ENCODE peak calls at places on chromosomes 13 and 19, in four cellular contexts. P is IMR-90, S is mesenchymal stem cell, Q is trophoblast cell. A is an unnamed sample.

GRCh38 chr19:39317476-39317875 is 3.2 kb downstream of the LRFN1 start:
- DNase-seq in S (no peak), Q (no peak), P (no peak), A (no peak)

GRCh38 chr13:108448891-108449290 is 179.4 kb downstream of the TNFSF13B start:
- DNase-seq in Q (no peak), P (no peak), S (no peak), A (no peak)

GRCh38 chr19:17784201-17785008 is 10.5 kb upstream of the B3GNT3 start:
- DNase-seq in Q (peak), S (peak), P (peak), A (peak)

GRCh38 chr13:27921421-27921960 is 1.7 kb downstream of the PDX1 start:
- DNase-seq in Q (no peak), S (no peak), P (no peak), A (peak)

GRCh38 chr19:48926909-48927308 is 6.6 kb upstream of the DHDH start:
- DNase-seq in S (peak), P (peak), Q (peak), A (no peak)

GRCh38 chr13:106291006-106291405 is 244.5 kb downstream of the EFNB2 start:
- DNase-seq in S (peak), Q (peak), P (peak), A (no peak)

GRCh38 chr13:68995972-68996670 is 1111.5 kb upstream of the ATXN8OS start:
- DNase-seq in S (no peak), Q (no peak), P (no peak), A (no peak)

GRCh38 chr13:113938716-113939115 is 35.2 kb downstream of the C13orf46 start:
- DNase-seq in P (no peak), S (no peak), Q (no peak), A (no peak)

GRCh38 chr13:42486711-42487198 is 87.2 kb upstream of the TNFSF11 start:
- DNase-seq in Q (peak), S (peak), P (peak), A (no peak)

GRCh38 chr19:7595466-7596133 is at the start of gene CAMSAP3:
- DNase-seq in Q (peak), S (no peak), P (no peak), A (peak)

GRCh38 chr13:43848250-43848649 is 31.3 kb downstream of the CCDC122 start:
- DNase-seq in Q (peak), S (peak), P (peak), A (no peak)

GRCh38 chr19:39310558-39311311 is 9.9 kb downstream of the LRFN1 start:
- DNase-seq in P (no peak), Q (no peak), S (no peak), A (peak)

GRCh38 chr13:111398196-111398595 is 77.8 kb downstream of the TEX29 start:
- DNase-seq in S (no peak), Q (no peak), P (no peak), A (no peak)

GRCh38 chr13:20191902-20192469 is 752 bp downstream of the GJB2 start:
- DNase-seq in P (no peak), Q (peak), S (peak), A (peak)

GRCh38 chr19:19260417-19260816 is 12.7 kb downstream of the TM6SF2 start:
- DNase-seq in P (no peak), S (no peak), Q (no peak), A (no peak)

GRCh38 chr13:95153647-95154405 is 147.4 kb downstream of the ABCC4 start:
- DNase-seq in Q (no peak), P (peak), S (peak), A (no peak)

GRCh38 chr13:48562296-48563066 is 29.6 kb upstream of the RCBTB2 start:
- DNase-seq in P (no peak), Q (no peak), S (no peak), A (no peak)

GRCh38 chr13:40666905-40667621 is 622 bp upstream of the FOXO1 start:
- DNase-seq in Q (peak), S (peak), P (no peak), A (no peak)

GRCh38 chr19:29119582-29119981 is 93.4 kb downstream of the UQCRFS1 start:
- DNase-seq in Q (peak), S (no peak), P (no peak), A (peak)

GRCh38 chr19:5352229-5352763 is 11.7 kb upstream of the PTPRS start:
- DNase-seq in P (peak), S (peak), Q (peak), A (no peak)

GRCh38 chr13:95201814-95202521 is 99.3 kb downstream of the ABCC4 start:
- DNase-seq in Q (peak), P (peak), S (peak), A (no peak)

GRCh38 chr13:64099994-64100393 is 2684.3 kb upstream of the PCDH20 start:
- DNase-seq in P (no peak), Q (no peak), S (no peak), A (no peak)

GRCh38 chr13:113897161-113897560 is 33.3 kb upstream of the GAS6 start:
- DNase-seq in Q (peak), S (peak), P (peak), A (no peak)

DNA sequence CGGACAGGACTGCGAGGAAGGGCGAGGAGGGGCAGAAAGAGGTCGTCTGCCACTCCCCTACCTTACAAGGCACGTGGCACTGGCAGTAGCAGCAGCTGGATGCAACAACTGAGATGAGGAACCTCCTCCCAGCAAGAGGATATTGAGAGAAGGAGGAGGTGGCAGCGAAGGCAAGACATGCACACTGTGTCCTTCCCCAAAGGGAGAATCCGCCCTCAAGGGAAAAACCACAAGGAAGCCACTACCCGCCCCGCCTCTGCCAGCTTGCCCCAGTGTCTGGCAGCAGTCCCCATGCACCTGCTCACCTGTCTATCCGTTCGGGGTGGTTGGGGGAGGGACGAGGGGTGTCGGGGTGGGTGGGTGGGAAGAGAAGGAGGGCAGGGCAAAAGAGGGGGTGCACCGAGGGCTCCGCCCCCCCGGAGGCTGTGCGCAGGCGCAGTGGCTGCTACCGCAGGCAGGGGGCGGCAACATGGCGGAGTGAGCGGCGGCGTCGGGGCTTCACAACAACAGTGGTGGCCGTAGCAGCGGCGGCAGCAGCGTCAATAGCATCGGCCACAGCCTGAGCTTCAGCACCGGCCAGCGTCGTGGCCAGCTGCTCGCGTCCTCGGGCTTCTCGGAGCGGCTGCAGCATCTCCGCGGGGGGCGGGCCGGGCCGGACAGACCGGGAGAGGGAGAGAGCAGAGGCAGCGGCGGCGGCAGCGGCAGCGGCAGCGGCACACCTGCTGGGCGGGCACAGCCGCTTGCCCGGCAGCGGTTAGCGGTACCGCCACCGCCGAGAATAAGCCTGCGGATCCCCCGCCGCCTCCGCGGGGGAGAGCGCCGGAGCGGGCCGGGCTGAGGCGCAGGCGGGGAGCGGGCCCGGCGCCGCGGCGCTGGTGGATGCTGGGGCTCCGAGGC is at the start of gene NBEA:
- DNase-seq in Q (peak), S (peak), P (peak), A (peak)
- H4K91ac ChIP-seq in Q (peak), S (peak), P (no peak), A (no peak)

DNA sequence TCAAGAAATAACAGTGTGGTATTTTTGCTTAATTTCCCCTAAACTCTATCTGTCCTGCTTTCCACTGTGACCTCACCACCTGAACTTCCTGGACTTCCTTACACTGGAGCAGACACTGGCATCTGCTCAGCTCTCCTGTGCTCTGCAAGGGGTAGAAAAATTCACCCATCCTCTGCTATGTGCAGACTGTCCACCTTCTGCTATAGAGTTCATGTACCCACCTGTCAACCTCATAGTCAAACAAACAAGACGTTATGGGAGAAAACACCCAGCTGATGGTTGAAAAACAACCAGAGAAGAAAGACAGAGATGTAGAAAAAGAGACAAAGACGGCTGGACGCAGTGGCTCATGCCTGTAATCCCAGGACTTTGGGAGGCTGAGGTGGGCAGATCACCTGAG is 12.2 kb downstream of the LAIR1 start:
- DNase-seq in Q (no peak), P (no peak), S (no peak), A (no peak)
- H3K4me2 ChIP-seq in Q (no peak), P (no peak), S (no peak), A (no peak)

GRCh38 chr19:10601999-10602329 is 14.9 kb upstream of the AP1M2 start:
- DNase-seq in Q (no peak), P (no peak), S (no peak), A (no peak)

GRCh38 chr19:10603084-10603872 is 16.2 kb upstream of the AP1M2 start:
- DNase-seq in S (peak), P (no peak), Q (peak), A (peak)

GRCh38 chr19:10603873-10604459 is 16.9 kb upstream of the AP1M2 start:
- DNase-seq in S (peak), Q (peak), P (no peak), A (no peak)

GRCh38 chr19:10604460-10604980 is 17.4 kb upstream of the AP1M2 start:
- DNase-seq in P (no peak), S (no peak), Q (peak), A (no peak)

DNA sequence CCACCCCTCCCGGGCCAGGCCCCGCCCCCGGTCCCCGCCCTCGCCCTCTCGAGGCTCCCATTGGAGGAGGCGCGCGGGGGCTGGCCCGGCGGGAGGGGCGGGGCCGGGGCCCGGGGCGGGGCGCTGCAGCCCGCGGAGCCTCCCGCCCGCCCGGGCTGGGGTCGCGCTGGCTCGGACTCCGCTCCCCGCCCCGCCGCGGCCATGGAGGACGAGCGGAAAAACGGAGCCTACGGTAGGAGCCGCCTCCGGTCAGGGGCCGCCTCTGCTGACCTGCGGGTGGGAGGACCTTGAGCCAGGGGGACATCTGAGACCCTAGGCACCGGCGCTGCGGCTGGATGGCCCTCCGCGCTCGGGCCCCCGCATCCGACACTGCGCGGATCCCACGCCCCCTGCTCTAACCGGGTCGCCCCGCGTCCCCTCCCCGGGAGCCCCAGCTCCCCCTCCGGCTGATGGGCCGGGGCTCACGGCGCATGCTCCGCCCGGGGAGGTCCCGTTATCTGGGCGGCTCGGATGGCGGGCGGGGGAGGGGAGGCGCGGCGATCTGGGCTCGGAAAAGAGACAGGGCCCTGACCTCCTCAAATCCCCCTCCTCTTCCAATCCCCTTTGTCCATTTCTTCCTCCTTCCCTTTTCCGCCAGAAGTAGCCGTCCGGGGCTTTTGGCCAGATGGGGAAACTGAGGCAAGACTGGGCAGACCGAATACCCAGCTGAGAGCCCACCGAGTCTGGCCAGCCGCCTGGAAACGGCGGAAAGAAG is 15.4 kb upstream of the AP1M2 start:
- DNase-seq in Q (peak), S (peak), P (peak), A (peak)
- H4K91ac ChIP-seq in Q (peak), S (peak), P (peak), A (no peak)

DNA sequence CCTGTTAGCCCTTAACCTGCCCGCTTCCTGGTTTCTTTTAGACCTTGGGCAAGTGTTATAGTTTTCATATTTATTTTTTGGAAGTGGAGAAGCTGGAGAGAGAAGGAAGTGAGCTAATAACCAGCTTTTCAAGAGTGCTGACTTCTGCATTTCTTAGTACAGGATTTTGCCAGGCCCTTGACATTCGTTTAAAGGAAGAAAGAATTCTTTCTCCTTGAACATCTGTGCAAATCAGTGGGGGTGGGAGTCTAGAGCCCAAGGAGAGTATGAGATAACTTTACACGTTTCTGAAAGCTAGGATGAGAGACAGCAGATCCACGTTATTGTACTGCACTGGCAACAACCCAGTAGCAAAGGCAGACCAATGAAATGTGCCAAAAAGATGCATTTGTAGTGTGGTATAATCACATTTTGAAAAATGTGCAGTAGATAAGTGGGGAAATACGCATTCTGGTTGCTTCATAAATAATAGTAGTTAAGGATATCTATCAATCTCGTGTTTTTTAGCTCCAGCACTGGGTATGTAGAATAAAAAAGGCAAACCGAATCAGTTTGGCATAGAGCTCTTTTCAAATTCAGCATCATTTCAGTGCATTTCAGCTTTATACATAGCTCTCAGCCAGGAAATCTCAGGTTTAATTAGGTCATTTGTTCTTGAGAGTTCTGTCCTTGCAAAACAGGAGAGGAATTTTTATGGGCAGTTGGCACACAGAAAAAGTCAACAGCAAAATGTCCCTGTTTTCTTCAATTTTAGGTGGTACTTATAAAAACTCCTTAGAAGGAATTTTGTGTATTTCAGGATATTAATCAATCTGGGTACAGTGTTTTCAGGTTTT is 4.3 kb downstream of the RNF113B start:
- DNase-seq in P (peak), S (peak), Q (peak), A (no peak)
- H3K4me2 ChIP-seq in P (peak), S (no peak), Q (peak), A (no peak)

GRCh38 chr19:35612559-35613321 is at the start of gene HAUS5:
- DNase-seq in Q (peak), P (peak), S (peak), A (peak)
- H4K91ac ChIP-seq in Q (peak), P (no peak), S (peak), A (no peak)

GRCh38 chr19:14167594-14168138 is 31.3 kb upstream of the ASF1B start:
- DNase-seq in P (no peak), S (no peak), Q (no peak), A (no peak)
- H3K4me2 ChIP-seq in P (no peak), S (no peak), Q (no peak), A (no peak)